ENCODE peak calls at places on chromosomes 16 and 17, in nine cellular contexts. P is Caco-2; N is right atrium auricular region; O is tibial artery; C is A549; E is lower lobe of right lung; T is CD8-positive, alpha-beta T cell; Z is PC-3; M is body of pancreas. Q is an unnamed sample. For H3K4me1, the result is how much of the 10 kb centered on the place peaks cover.

GRCh38 chr16:14135704-14136103 is 64.6 kb downstream of the MRTFB start:
- DNase-seq in P (no peak), N (no peak), O (no peak), C (no peak), E (no peak), T (no peak), Z (no peak), M (no peak), Q (no peak)

GRCh38 chr16:67936876-67937605 is 391 bp upstream of the PSMB10 start:
- DNase-seq in P (no peak), N (peak), O (peak), C (no peak), E (no peak), T (no peak), Z (peak), M (no peak), Q (no peak)

GRCh38 chr17:49595328-49595727 is 19.7 kb downstream of the NXPH3 start:
- DNase-seq in P (no peak), N (no peak), O (no peak), C (no peak), E (no peak), T (no peak), Z (no peak), M (no peak), Q (no peak)

GRCh38 chr16:55030944-55031343 is 100.3 kb downstream of the IRX5 start:
- DNase-seq in P (no peak), N (no peak), O (no peak), C (no peak), E (no peak), T (no peak), Z (no peak), M (no peak), Q (no peak)

GRCh38 chr16:68927016-68927415 is 83.7 kb downstream of the TANGO6 start:
- DNase-seq in P (no peak), N (no peak), O (no peak), C (no peak), E (no peak), T (no peak), Z (no peak), M (no peak), Q (no peak)

GRCh38 chr17:49210158-49211029 is at the start of the genes ABI3 and GNGT2:
- DNase-seq in P (no peak), N (no peak), O (no peak), C (no peak), E (peak), T (no peak), Z (no peak), M (no peak), Q (peak)

GRCh38 chr16:28191364-28191985 is 20.3 kb downstream of the XPO6 start:
- DNase-seq in P (no peak), N (no peak), O (no peak), C (no peak), E (no peak), T (no peak), Z (peak), M (no peak), Q (no peak)

GRCh38 chr17:979539-980405 is at the start of gene NXN:
- DNase-seq in P (peak), N (peak), O (peak), C (peak), E (peak), T (peak), Z (peak), M (peak), Q (peak)

GRCh38 chr16:88941933-88942909 is 34.8 kb downstream of the CBFA2T3 start:
- DNase-seq in P (peak), N (no peak), O (no peak), C (peak), E (peak), T (peak), Z (no peak), M (peak), Q (no peak)

GRCh38 chr16:30183961-30184429 is 593 bp downstream of the CORO1A start:
- DNase-seq in P (no peak), N (no peak), O (no peak), C (no peak), E (peak), T (peak), Z (no peak), M (peak), Q (peak)

DNA sequence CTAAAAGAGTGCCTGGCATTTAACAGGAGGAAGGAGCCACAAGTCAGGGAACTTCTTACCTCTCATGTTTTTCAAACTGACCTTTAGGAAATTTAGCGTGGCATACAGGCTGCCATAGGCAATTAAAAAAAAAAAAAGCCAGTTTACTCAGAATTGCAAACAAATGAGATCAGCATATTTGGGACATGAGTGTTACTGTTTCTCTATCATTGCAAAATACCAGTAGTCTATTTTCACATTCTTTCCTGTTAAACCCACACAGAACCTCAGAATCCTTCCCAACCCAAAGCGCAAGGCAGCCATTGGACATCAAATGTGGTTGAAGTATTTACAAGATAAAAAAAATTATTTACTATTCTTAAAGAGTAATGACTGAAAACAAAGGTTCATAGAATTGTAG is 366.4 kb upstream of the DYNLRB2 start:
- DNase-seq in P (peak), N (no peak), O (no peak), C (peak), E (no peak), T (no peak), Z (peak), M (no peak), Q (no peak)
- H3K4me3 ChIP-seq in P (no peak), N (no peak), O (no peak), C (no peak), E (no peak), T (no peak), Z (no peak), M (no peak), Q (no peak)

GRCh38 chr16:20424129-20424866 is 15.0 kb downstream of the ACSM5 start:
- DNase-seq in P (no peak), N (no peak), O (no peak), C (no peak), E (no peak), T (no peak), Z (no peak), M (no peak), Q (no peak)
- H3K4me1 ChIP-seq in P (under half), N (under half), O (under half), C (under half), E (under half), T (under half), Z (under half), M (under half), Q (under half)

DNA sequence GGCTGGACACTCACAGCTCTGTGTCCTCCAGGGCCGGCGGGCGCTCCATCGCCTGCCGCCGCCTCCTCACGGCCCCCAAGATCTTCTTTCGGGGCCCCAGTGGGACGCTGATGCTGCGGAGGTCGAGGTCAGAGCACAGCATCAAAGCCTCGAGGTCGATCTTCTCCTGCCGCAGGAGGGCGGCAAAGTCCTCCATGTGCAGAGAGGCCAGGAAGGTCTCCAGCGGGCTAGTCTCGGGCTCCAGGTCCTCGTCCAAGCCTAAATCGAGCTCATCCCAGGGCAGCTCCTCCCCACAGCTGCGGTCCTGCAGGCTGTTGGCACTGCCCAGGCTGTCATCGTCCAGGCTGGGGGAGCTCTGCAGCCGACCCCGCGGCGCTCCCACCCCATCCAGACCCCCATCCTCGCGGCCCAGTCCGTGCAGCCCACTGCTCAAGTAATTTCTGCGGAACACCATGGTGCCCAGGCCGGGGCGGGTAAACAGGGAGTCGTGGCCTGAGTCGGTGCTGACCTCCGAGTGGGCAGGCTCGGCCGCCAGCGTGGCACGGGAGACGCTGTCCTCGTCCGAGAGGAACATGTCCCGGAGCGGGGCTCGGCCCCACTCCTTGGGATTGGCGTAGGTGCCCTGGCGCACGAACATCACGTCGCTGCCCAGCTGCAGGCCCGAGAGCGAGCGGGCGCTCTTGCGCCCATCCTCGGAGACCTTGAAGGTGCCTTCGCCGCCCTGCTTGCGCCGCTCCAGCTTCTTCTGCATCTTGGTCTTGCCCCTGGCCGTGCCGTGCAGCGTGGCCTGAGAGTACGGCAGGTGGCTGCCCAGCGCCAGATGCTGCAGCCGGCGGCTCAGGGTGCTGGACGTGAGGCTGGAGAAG is 3.4 kb downstream of the USH1G start:
- DNase-seq in P (no peak), N (no peak), O (no peak), C (peak), E (no peak), T (no peak), Z (no peak), M (peak), Q (peak)
- H3K4me3 ChIP-seq in P (no peak), N (no peak), O (no peak), C (no peak), E (no peak), T (no peak), Z (no peak), M (no peak), Q (no peak)

GRCh38 chr17:81392909-81393654 is 2.2 kb upstream of the BAHCC1 start:
- DNase-seq in P (peak), N (no peak), O (no peak), C (no peak), E (no peak), T (no peak), Z (peak), M (no peak), Q (peak)
- H3K4me1 ChIP-seq in P (under half), N (half or more), O (under half), C (under half), E (half or more), T (under half), Z (under half), M (half or more), Q (under half)

GRCh38 chr16:85002643-85003042 is 8.7 kb downstream of the ZDHHC7 start:
- DNase-seq in P (no peak), N (no peak), O (peak), C (no peak), E (peak), T (no peak), Z (no peak), M (no peak), Q (no peak)
- H3K4me3 ChIP-seq in P (no peak), N (peak), O (peak), C (no peak), E (peak), T (no peak), Z (no peak), M (no peak), Q (no peak)

GRCh38 chr17:39752241-39752831 is 14.6 kb downstream of the GRB7 start:
- DNase-seq in P (no peak), N (no peak), O (no peak), C (no peak), E (no peak), T (no peak), Z (no peak), M (no peak), Q (no peak)
- H3K4me1 ChIP-seq in P (under half), N (under half), O (under half), C (under half), E (under half), T (under half), Z (under half), M (under half), Q (under half)

Q was measured in SJCRH30.